ENCODE peak calls at places on chromosome 12, in six cellular contexts. D is HCT116, X is fibroblast of lung, T is upper lobe of right lung, N is OCI-LY7, J is tibial artery. H is an unnamed sample. For H3K9me3, the result is how much of the 10 kb centered on the place peaks cover.

GRCh38 chr12:47280543-47281330 is 201.0 kb upstream of the AMIGO2 start:
- DNase-seq in X (no peak), N (no peak), D (no peak), T (no peak), J (no peak), H (no peak)

GRCh38 chr12:53054112-53054878 is 4.4 kb downstream of the TNS2 start:
- DNase-seq in N (peak), X (peak), J (peak), T (peak), D (peak), H (peak)

GRCh38 chr12:46516933-46517578 is 144.5 kb upstream of the SLC38A2 start:
- DNase-seq in D (no peak), T (no peak), X (no peak), J (no peak), N (no peak), H (no peak)

GRCh38 chr12:39490500-39491276 is 47.8 kb upstream of the KIF21A start:
- DNase-seq in T (no peak), N (no peak), J (no peak), X (peak), D (no peak), H (no peak)

GRCh38 chr12:95943231-95943842 is at the start of gene AMDHD1:
- DNase-seq in T (peak), X (peak), N (peak), D (peak), J (peak), H (peak)

GRCh38 chr12:14960548-14961465 is 594 bp downstream of the ARHGDIB start:
- DNase-seq in T (peak), X (no peak), J (no peak), N (peak), D (no peak), H (no peak)

GRCh38 chr12:27635349-27635972 is 60.8 kb upstream of the REP15 start:
- DNase-seq in T (no peak), N (peak), X (peak), J (no peak), D (peak), H (no peak)

GRCh38 chr12:41794341-41794740 is 350.3 kb downstream of the GXYLT1 start:
- DNase-seq in N (no peak), X (no peak), J (no peak), T (no peak), D (no peak), H (no peak)

GRCh38 chr12:9276990-9277389 is 68.8 kb upstream of the PZP start:
- DNase-seq in D (no peak), J (no peak), X (no peak), T (no peak), N (no peak), H (no peak)

GRCh38 chr12:114530417-114530816 is 124.5 kb upstream of the TBX5 start:
- DNase-seq in J (no peak), T (no peak), N (no peak), X (no peak), D (no peak), H (no peak)

GRCh38 chr12:93957180-93957579 is 191.2 kb upstream of the PLXNC1 start:
- DNase-seq in J (no peak), N (no peak), T (no peak), X (no peak), D (no peak), H (no peak)

GRCh38 chr12:67648306-67649164 is at the start of gene DYRK2:
- DNase-seq in N (peak), D (peak), T (peak), X (peak), J (peak), H (peak)

GRCh38 chr12:117853600-117853999 is 115.2 kb downstream of the KSR2 start:
- DNase-seq in T (no peak), X (no peak), J (no peak), D (no peak), N (no peak), H (no peak)

GRCh38 chr12:28568083-28568482 is 377.8 kb downstream of the CCDC91 start:
- DNase-seq in N (no peak), D (no peak), T (no peak), X (peak), J (no peak), H (no peak)

GRCh38 chr12:125983094-125983783 is 918.0 kb downstream of the AACS start:
- DNase-seq in N (no peak), J (no peak), T (peak), X (no peak), D (no peak), H (no peak)

GRCh38 chr12:1369942-1370620 is 224.3 kb downstream of the FBXL14 start:
- DNase-seq in T (no peak), N (no peak), J (no peak), D (no peak), X (no peak), H (no peak)

GRCh38 chr12:70007687-70008086 is 182.7 kb downstream of the MYRFL start:
- DNase-seq in J (no peak), N (no peak), T (no peak), D (no peak), X (no peak), H (no peak)

GRCh38 chr12:126747530-126748149 is 1519.3 kb upstream of the TMEM132C start:
- DNase-seq in D (peak), T (peak), N (peak), J (no peak), X (no peak), H (no peak)

GRCh38 chr12:88715673-88716072 is 135.4 kb upstream of the KITLG start:
- DNase-seq in N (no peak), J (no peak), T (no peak), X (no peak), D (no peak), H (no peak)

GRCh38 chr12:12975322-12976077 is 23.5 kb upstream of the GPRC5D start:
- DNase-seq in T (no peak), N (peak), J (peak), X (peak), D (peak), H (no peak)

GRCh38 chr12:41932470-41932991 is 212.1 kb downstream of the GXYLT1 start:
- DNase-seq in D (no peak), N (peak), X (peak), J (peak), T (peak), H (peak)

GRCh38 chr12:2586159-2587035 is 208.4 kb upstream of the FKBP4 start:
- DNase-seq in T (peak), X (no peak), J (peak), D (no peak), N (no peak), H (no peak)

GRCh38 chr12:132950844-132951535 is 5.1 kb downstream of the ZNF605 start:
- DNase-seq in D (no peak), N (no peak), X (no peak), J (peak), T (no peak), H (no peak)

GRCh38 chr12:132953771-132954170 is 2.3 kb downstream of the ZNF605 start:
- DNase-seq in T (no peak), N (no peak), J (peak), X (no peak), D (no peak), H (no peak)

GRCh38 chr12:132953163-132953425 is 3.0 kb downstream of the ZNF605 start:
- DNase-seq in T (no peak), N (no peak), X (no peak), J (peak), D (no peak), H (no peak)

GRCh38 chr12:132951649-132952048 is 4.5 kb downstream of the ZNF605 start:
- DNase-seq in N (no peak), D (no peak), X (no peak), J (no peak), T (no peak), H (no peak)

DNA sequence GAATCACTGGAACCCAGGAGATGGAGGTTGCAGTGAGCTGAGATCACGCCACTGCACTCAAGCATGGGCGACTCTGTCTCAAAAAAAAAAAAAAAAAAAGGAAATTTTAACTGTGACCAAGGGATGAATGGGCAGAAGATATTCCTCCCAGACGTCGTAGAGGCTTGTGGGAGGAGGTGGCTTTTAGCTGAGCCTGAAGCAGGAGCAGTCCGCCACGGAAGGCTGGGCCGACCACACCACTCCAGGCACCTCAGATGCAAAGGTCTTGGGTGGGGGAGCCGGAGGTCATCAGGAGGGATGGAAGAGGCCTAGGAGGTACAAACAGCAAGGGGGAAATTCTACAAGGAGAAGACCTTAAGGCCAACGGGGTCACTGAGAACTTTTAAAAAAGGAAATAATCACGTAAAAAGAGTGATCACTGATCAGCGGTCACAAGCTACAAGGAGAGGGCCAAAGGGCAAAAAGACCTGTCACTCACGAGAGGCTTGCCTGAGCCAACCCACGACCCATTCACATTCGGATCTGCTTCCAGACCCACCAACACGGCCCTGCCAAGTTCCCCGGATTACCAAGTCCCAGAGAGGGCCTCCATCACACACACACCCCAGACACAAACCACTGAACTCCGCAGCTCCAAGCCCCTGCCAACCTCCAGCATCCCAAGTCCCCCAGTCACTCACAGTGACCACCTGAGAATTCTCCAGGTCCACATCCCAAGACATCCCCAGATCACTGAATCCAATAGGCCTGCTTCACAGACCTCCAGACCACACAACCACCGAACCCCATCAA is 3.5 kb downstream of the ZNF605 start:
- DNase-seq in N (no peak), X (no peak), T (no peak), J (peak), D (no peak), H (no peak)
- H3K9me3 ChIP-seq in N (under half), X (under half), T (under half), J (half or more), D (under half), H (under half)

GRCh38 chr12:100404769-100405407 is 48.0 kb downstream of the SLC17A8 start:
- DNase-seq in T (no peak), N (peak), X (peak), J (no peak), D (peak), H (no peak)
- TF ChIP-seq CTCF in T (peak), N (peak), X (peak), J (no peak), D (peak), H (peak)

GRCh38 chr12:48352157-48352775 is 1.5 kb upstream of the ZNF641 start:
- DNase-seq in J (no peak), X (no peak), D (no peak), T (no peak), N (no peak), H (no peak)
- H3K4me3 ChIP-seq in J (no peak), X (no peak), D (no peak), T (no peak), N (no peak), H (peak)

DNA sequence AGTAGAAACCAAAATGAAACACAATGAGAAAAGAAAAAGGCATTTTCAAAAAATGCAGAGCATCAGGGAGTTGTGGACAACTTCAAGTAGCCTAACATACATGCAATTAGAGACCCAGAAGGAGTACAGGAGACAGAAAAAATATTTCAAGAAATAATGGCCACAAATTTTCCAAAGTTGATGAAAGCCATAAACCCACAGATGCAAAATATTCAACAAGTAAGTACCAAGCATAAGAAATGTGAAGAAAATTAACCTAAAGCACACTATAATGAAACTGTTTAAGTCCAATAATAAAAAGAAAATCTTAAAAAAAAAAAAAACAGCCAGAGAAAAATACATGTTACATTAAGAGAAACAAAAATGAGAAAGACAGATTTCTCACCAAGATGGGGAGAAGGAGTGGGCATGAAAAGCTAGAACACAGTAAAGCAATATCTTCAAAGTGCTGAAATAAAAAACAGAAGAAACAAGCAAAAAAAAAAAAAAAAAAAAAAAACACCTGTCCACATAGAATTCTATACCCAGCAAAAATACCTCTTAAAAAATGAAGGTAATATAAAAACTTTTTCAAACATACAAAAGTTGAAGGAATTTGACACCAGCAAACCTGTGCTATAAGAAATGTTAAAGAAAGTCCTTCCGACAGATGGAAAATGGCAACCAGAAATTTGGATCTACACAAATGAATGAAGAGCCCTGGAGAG is 77.1 kb downstream of the PRKAB1 start:
- DNase-seq in J (no peak), X (no peak), N (peak), T (no peak), D (no peak), H (no peak)
- H3K9me3 ChIP-seq in J (under half), X (under half), N (under half), T (under half), D (under half), H (under half)